ENCODE peak calls at places on chromosomes 2 and 18, in eight cellular contexts. A, Z, X, P, I, C, J and F are unnamed samples.

GRCh38 chr2:160968183-160968582 is 192.0 kb upstream of the TANK start:
- DNase-seq in A (no peak), Z (no peak), X (no peak), P (no peak), I (no peak), C (no peak), J (no peak), F (no peak)

GRCh38 chr2:156999657-157000056 is 257.8 kb upstream of the GALNT5 start:
- DNase-seq in A (no peak), Z (no peak), X (no peak), P (no peak), I (no peak), C (no peak), J (no peak), F (peak)

GRCh38 chr2:235051436-235052260 is 99.8 kb downstream of the SH3BP4 start:
- DNase-seq in A (no peak), Z (no peak), X (no peak), P (peak), I (no peak), C (no peak), J (no peak), F (no peak)

GRCh38 chr18:36255072-36255708 is 42.3 kb upstream of the FHOD3 start:
- DNase-seq in A (no peak), Z (no peak), X (no peak), P (no peak), I (no peak), C (no peak), J (no peak), F (no peak)

GRCh38 chr2:42858140-42859005 is 66.0 kb upstream of the HAAO start:
- DNase-seq in A (no peak), Z (no peak), X (no peak), P (no peak), I (no peak), C (no peak), J (no peak), F (peak)

GRCh38 chr2:8682719-8683667 is 1.1 kb downstream of the ID2 start:
- DNase-seq in A (no peak), Z (peak), X (peak), P (peak), I (peak), C (peak), J (no peak), F (peak)

GRCh38 chr2:210198326-210198725 is 26.9 kb downstream of the ACADL start:
- DNase-seq in A (no peak), Z (no peak), X (no peak), P (peak), I (no peak), C (no peak), J (no peak), F (no peak)

GRCh38 chr2:241870611-241871537 is 1.3 kb downstream of the RTP5 start:
- DNase-seq in A (no peak), Z (no peak), X (no peak), P (no peak), I (peak), C (no peak), J (no peak), F (no peak)